ENCODE peak calls at places on chromosomes 16 and 17, in four cellular contexts. One of them, this sample, is unnamed.

GRCh38 chr16:65116818-65117430 is 4.9 kb downstream of the CDH11 start:
- DNase-seq in activated T-helper 1 cell treated with anti-CD3 and anti-CD28 coated beads, Interleukin-2, amount 50 U/mL, for 16 hours: no peak
- DNase-seq in GM10248: no peak
- DNase-seq in caudate nucleus: no peak
- DNase-seq in this sample: no peak

GRCh38 chr17:71003736-71004135 is 834.4 kb downstream of the KCNJ2 start:
- DNase-seq in activated T-helper 1 cell treated with anti-CD3 and anti-CD28 coated beads, Interleukin-2, amount 50 U/mL, for 16 hours: no peak
- DNase-seq in GM10248: no peak
- DNase-seq in caudate nucleus: no peak
- DNase-seq in this sample: no peak

GRCh38 chr17:4764612-4765011 is 7.1 kb upstream of the TM4SF5 start:
- DNase-seq in caudate nucleus: no peak
- DNase-seq in GM10248: no peak
- DNase-seq in activated T-helper 1 cell treated with anti-CD3 and anti-CD28 coated beads, Interleukin-2, amount 50 U/mL, for 16 hours: no peak
- DNase-seq in this sample: no peak

GRCh38 chr17:31508310-31509094 is 117.0 kb downstream of the RAB11FIP4 start:
- DNase-seq in GM10248: peak
- DNase-seq in activated T-helper 1 cell treated with anti-CD3 and anti-CD28 coated beads, Interleukin-2, amount 50 U/mL, for 16 hours: no peak
- DNase-seq in caudate nucleus: no peak
- DNase-seq in this sample: peak

GRCh38 chr16:27080870-27081269 is 14.1 kb downstream of the C16orf82 start:
- DNase-seq in GM10248: no peak
- DNase-seq in caudate nucleus: no peak
- DNase-seq in activated T-helper 1 cell treated with anti-CD3 and anti-CD28 coated beads, Interleukin-2, amount 50 U/mL, for 16 hours: no peak
- DNase-seq in this sample: no peak

GRCh38 chr17:61574542-61575351 is 16.3 kb downstream of the NACA2 start:
- DNase-seq in caudate nucleus: no peak
- DNase-seq in activated T-helper 1 cell treated with anti-CD3 and anti-CD28 coated beads, Interleukin-2, amount 50 U/mL, for 16 hours: no peak
- DNase-seq in GM10248: no peak
- DNase-seq in this sample: no peak

GRCh38 chr16:88455610-88456355 is 2.7 kb downstream of the ZFPM1 start:
- DNase-seq in GM10248: peak
- DNase-seq in caudate nucleus: no peak
- DNase-seq in activated T-helper 1 cell treated with anti-CD3 and anti-CD28 coated beads, Interleukin-2, amount 50 U/mL, for 16 hours: no peak
- DNase-seq in this sample: peak

GRCh38 chr17:4605826-4606225 is 21.5 kb downstream of the SMTNL2 start:
- DNase-seq in caudate nucleus: no peak
- DNase-seq in activated T-helper 1 cell treated with anti-CD3 and anti-CD28 coated beads, Interleukin-2, amount 50 U/mL, for 16 hours: no peak
- DNase-seq in GM10248: peak
- DNase-seq in this sample: no peak

GRCh38 chr16:2229091-2229490 is 5.7 kb downstream of the E4F1 start:
- DNase-seq in GM10248: no peak
- DNase-seq in activated T-helper 1 cell treated with anti-CD3 and anti-CD28 coated beads, Interleukin-2, amount 50 U/mL, for 16 hours: no peak
- DNase-seq in caudate nucleus: no peak
- DNase-seq in this sample: no peak

GRCh38 chr17:49980703-49981197 is 11.8 kb downstream of the DLX4 start:
- DNase-seq in caudate nucleus: no peak
- DNase-seq in GM10248: no peak
- DNase-seq in activated T-helper 1 cell treated with anti-CD3 and anti-CD28 coated beads, Interleukin-2, amount 50 U/mL, for 16 hours: no peak
- DNase-seq in this sample: no peak

GRCh38 chr17:82015311-82015971 is 7.2 kb downstream of the CENPX start:
- DNase-seq in GM10248: no peak
- DNase-seq in activated T-helper 1 cell treated with anti-CD3 and anti-CD28 coated beads, Interleukin-2, amount 50 U/mL, for 16 hours: no peak
- DNase-seq in caudate nucleus: no peak
- DNase-seq in this sample: no peak

GRCh38 chr17:57463103-57463885 is 207.0 kb downstream of the MSI2 start:
- DNase-seq in GM10248: peak
- DNase-seq in activated T-helper 1 cell treated with anti-CD3 and anti-CD28 coated beads, Interleukin-2, amount 50 U/mL, for 16 hours: no peak
- DNase-seq in caudate nucleus: no peak
- DNase-seq in this sample: peak

GRCh38 chr17:3740611-3741073 is 16.9 kb downstream of the HASPIN start:
- DNase-seq in GM10248: peak
- DNase-seq in activated T-helper 1 cell treated with anti-CD3 and anti-CD28 coated beads, Interleukin-2, amount 50 U/mL, for 16 hours: no peak
- DNase-seq in caudate nucleus: no peak
- DNase-seq in this sample: peak

GRCh38 chr17:8806206-8807069 is 7.3 kb upstream of the MFSD6L start:
- DNase-seq in GM10248: no peak
- DNase-seq in activated T-helper 1 cell treated with anti-CD3 and anti-CD28 coated beads, Interleukin-2, amount 50 U/mL, for 16 hours: no peak
- DNase-seq in caudate nucleus: no peak
- DNase-seq in this sample: no peak

GRCh38 chr17:57140321-57140720 is 55.3 kb downstream of the AKAP1 start:
- DNase-seq in activated T-helper 1 cell treated with anti-CD3 and anti-CD28 coated beads, Interleukin-2, amount 50 U/mL, for 16 hours: no peak
- DNase-seq in GM10248: no peak
- DNase-seq in caudate nucleus: no peak
- DNase-seq in this sample: no peak

GRCh38 chr17:6713918-6714271 is 726 bp upstream of the SLC13A5 start:
- DNase-seq in caudate nucleus: no peak
- DNase-seq in GM10248: no peak
- DNase-seq in activated T-helper 1 cell treated with anti-CD3 and anti-CD28 coated beads, Interleukin-2, amount 50 U/mL, for 16 hours: no peak
- DNase-seq in this sample: no peak

GRCh38 chr16:51374346-51374745 is 223.3 kb upstream of the SALL1 start:
- DNase-seq in activated T-helper 1 cell treated with anti-CD3 and anti-CD28 coated beads, Interleukin-2, amount 50 U/mL, for 16 hours: no peak
- DNase-seq in GM10248: no peak
- DNase-seq in caudate nucleus: no peak
- DNase-seq in this sample: no peak

GRCh38 chr17:2954898-2955445 is 108.4 kb downstream of the OR1D5 start:
- DNase-seq in GM10248: no peak
- DNase-seq in activated T-helper 1 cell treated with anti-CD3 and anti-CD28 coated beads, Interleukin-2, amount 50 U/mL, for 16 hours: no peak
- DNase-seq in caudate nucleus: no peak
- DNase-seq in this sample: no peak

GRCh38 chr17:30476726-30477082 is 504 bp upstream of the GOSR1 start:
- DNase-seq in caudate nucleus: no peak
- DNase-seq in activated T-helper 1 cell treated with anti-CD3 and anti-CD28 coated beads, Interleukin-2, amount 50 U/mL, for 16 hours: peak
- DNase-seq in GM10248: no peak
- DNase-seq in this sample: peak

GRCh38 chr17:12070561-12070960 is 49.9 kb downstream of the MAP2K4 start:
- DNase-seq in caudate nucleus: no peak
- DNase-seq in GM10248: no peak
- DNase-seq in activated T-helper 1 cell treated with anti-CD3 and anti-CD28 coated beads, Interleukin-2, amount 50 U/mL, for 16 hours: no peak
- DNase-seq in this sample: no peak

GRCh38 chr17:73255671-73256181 is 6.0 kb downstream of the CPSF4L start:
- DNase-seq in GM10248: peak
- DNase-seq in activated T-helper 1 cell treated with anti-CD3 and anti-CD28 coated beads, Interleukin-2, amount 50 U/mL, for 16 hours: peak
- DNase-seq in caudate nucleus: peak
- DNase-seq in this sample: peak

GRCh38 chr17:75457047-75457654 is 716 bp downstream of the TMEM94 start:
- DNase-seq in activated T-helper 1 cell treated with anti-CD3 and anti-CD28 coated beads, Interleukin-2, amount 50 U/mL, for 16 hours: no peak
- DNase-seq in GM10248: no peak
- DNase-seq in caudate nucleus: no peak
- DNase-seq in this sample: no peak

GRCh38 chr17:77164483-77165030 is 23.8 kb downstream of the SEC14L1 start:
- DNase-seq in activated T-helper 1 cell treated with anti-CD3 and anti-CD28 coated beads, Interleukin-2, amount 50 U/mL, for 16 hours: no peak
- DNase-seq in GM10248: no peak
- DNase-seq in caudate nucleus: no peak
- DNase-seq in this sample: no peak

GRCh38 chr16:75570351-75571104 is 4.3 kb downstream of the GABARAPL2 start:
- DNase-seq in GM10248: peak
- DNase-seq in activated T-helper 1 cell treated with anti-CD3 and anti-CD28 coated beads, Interleukin-2, amount 50 U/mL, for 16 hours: no peak
- DNase-seq in caudate nucleus: no peak
- DNase-seq in this sample: peak

GRCh38 chr16:31427441-31428276 is 501 bp downstream of the COX6A2 start:
- DNase-seq in caudate nucleus: peak
- DNase-seq in activated T-helper 1 cell treated with anti-CD3 and anti-CD28 coated beads, Interleukin-2, amount 50 U/mL, for 16 hours: peak
- DNase-seq in GM10248: peak
- DNase-seq in this sample: peak

GRCh38 chr17:56785997-56786680 is 47.6 kb downstream of the C17orf67 start:
- DNase-seq in caudate nucleus: no peak
- DNase-seq in GM10248: no peak
- DNase-seq in activated T-helper 1 cell treated with anti-CD3 and anti-CD28 coated beads, Interleukin-2, amount 50 U/mL, for 16 hours: no peak
- DNase-seq in this sample: no peak

GRCh38 chr17:1860978-1861377 is 31.2 kb downstream of the RPA1 start:
- DNase-seq in caudate nucleus: no peak
- DNase-seq in activated T-helper 1 cell treated with anti-CD3 and anti-CD28 coated beads, Interleukin-2, amount 50 U/mL, for 16 hours: no peak
- DNase-seq in GM10248: no peak
- DNase-seq in this sample: no peak

GRCh38 chr16:66524601-66525164 is 25.2 kb downstream of the TK2 start:
- DNase-seq in GM10248: peak
- DNase-seq in activated T-helper 1 cell treated with anti-CD3 and anti-CD28 coated beads, Interleukin-2, amount 50 U/mL, for 16 hours: no peak
- DNase-seq in caudate nucleus: no peak
- DNase-seq in this sample: peak

GRCh38 chr17:16661217-16661616 is 7.6 kb upstream of the ZNF624 start:
- DNase-seq in GM10248: no peak
- DNase-seq in activated T-helper 1 cell treated with anti-CD3 and anti-CD28 coated beads, Interleukin-2, amount 50 U/mL, for 16 hours: no peak
- DNase-seq in caudate nucleus: no peak
- DNase-seq in this sample: no peak

GRCh38 chr16:88913870-88914269 is 47.4 kb upstream of the PABPN1L start:
- DNase-seq in activated T-helper 1 cell treated with anti-CD3 and anti-CD28 coated beads, Interleukin-2, amount 50 U/mL, for 16 hours: no peak
- DNase-seq in GM10248: no peak
- DNase-seq in caudate nucleus: no peak
- DNase-seq in this sample: no peak

GRCh38 chr16:11679250-11679649 is 11.0 kb downstream of the SNN start:
- DNase-seq in GM10248: no peak
- DNase-seq in activated T-helper 1 cell treated with anti-CD3 and anti-CD28 coated beads, Interleukin-2, amount 50 U/mL, for 16 hours: no peak
- DNase-seq in caudate nucleus: no peak
- DNase-seq in this sample: no peak

GRCh38 chr17:38322156-38322779 is 21.5 kb downstream of the GPR179 start:
- DNase-seq in GM10248: peak
- DNase-seq in caudate nucleus: no peak
- DNase-seq in activated T-helper 1 cell treated with anti-CD3 and anti-CD28 coated beads, Interleukin-2, amount 50 U/mL, for 16 hours: peak
- DNase-seq in this sample: peak

GRCh38 chr16:56193951-56194726 is 2.9 kb downstream of the GNAO1 start:
- DNase-seq in caudate nucleus: peak
- DNase-seq in GM10248: peak
- DNase-seq in activated T-helper 1 cell treated with anti-CD3 and anti-CD28 coated beads, Interleukin-2, amount 50 U/mL, for 16 hours: peak
- DNase-seq in this sample: peak

GRCh38 chr17:77656054-77656453 is 302.4 kb upstream of the TNRC6C start:
- DNase-seq in activated T-helper 1 cell treated with anti-CD3 and anti-CD28 coated beads, Interleukin-2, amount 50 U/mL, for 16 hours: no peak
- DNase-seq in GM10248: no peak
- DNase-seq in caudate nucleus: no peak
- DNase-seq in this sample: no peak

GRCh38 chr16:57143125-57143965 is 42.5 kb downstream of the PSME3IP1 start:
- DNase-seq in activated T-helper 1 cell treated with anti-CD3 and anti-CD28 coated beads, Interleukin-2, amount 50 U/mL, for 16 hours: no peak
- DNase-seq in caudate nucleus: peak
- DNase-seq in GM10248: no peak
- DNase-seq in this sample: no peak

GRCh38 chr17:30291571-30292489 is at the start of gene BLMH:
- DNase-seq in GM10248: peak
- DNase-seq in caudate nucleus: peak
- DNase-seq in activated T-helper 1 cell treated with anti-CD3 and anti-CD28 coated beads, Interleukin-2, amount 50 U/mL, for 16 hours: peak
- DNase-seq in this sample: peak

GRCh38 chr16:72811188-72811720 is 236.7 kb downstream of the ZFHX3 start:
- DNase-seq in caudate nucleus: no peak
- DNase-seq in activated T-helper 1 cell treated with anti-CD3 and anti-CD28 coated beads, Interleukin-2, amount 50 U/mL, for 16 hours: no peak
- DNase-seq in GM10248: no peak
- DNase-seq in this sample: no peak

This sample was measured in GM13976.